ENCODE peak calls at places on chromosomes 7 and 10, in six cellular contexts. I is RWPE1; F is stimulated activated CD4-positive, alpha-beta T cell treated with anti-CD3 and anti-CD28 coated beads, Interleukin-4, amount 100 ng/mL, for 4 hours; A is mesothelial cell of epicardium; R is NCI-H82; L is GM20000. T is an unnamed sample.

GRCh38 chr10:81219758-81220157 is 655.2 kb upstream of the NRG3 start:
- DNase-seq in I (no peak), F (no peak), A (no peak), R (no peak), L (no peak), T (no peak)

GRCh38 chr7:64879097-64879730 is 23.9 kb upstream of the ZNF273 start:
- DNase-seq in I (no peak), F (no peak), A (peak), R (no peak), L (peak), T (no peak)

GRCh38 chr10:34962866-34963265 is 127.3 kb downstream of the CUL2 start:
- DNase-seq in I (no peak), F (no peak), A (no peak), R (no peak), L (no peak), T (no peak)

GRCh38 chr10:88831709-88832108 is 19.9 kb downstream of the ANKRD22 start:
- DNase-seq in I (no peak), F (peak), A (no peak), R (no peak), L (no peak), T (no peak)

GRCh38 chr7:102468416-102469350 is 3.9 kb downstream of the LRWD1 start:
- DNase-seq in I (no peak), F (no peak), A (no peak), R (no peak), L (no peak), T (no peak)

GRCh38 chr7:106369349-106369748 is 84.6 kb upstream of the NAMPT start:
- DNase-seq in I (peak), F (no peak), A (no peak), R (peak), L (no peak), T (no peak)

GRCh38 chr7:127588697-127589482 is 679 bp downstream of the ARF5 start:
- DNase-seq in I (peak), F (peak), A (peak), R (peak), L (peak), T (peak)

GRCh38 chr10:17025444-17026295 is 103.9 kb downstream of the CUBN start:
- DNase-seq in I (peak), F (peak), A (no peak), R (no peak), L (no peak), T (no peak)

GRCh38 chr7:74625446-74625845 is 32.1 kb upstream of the GTF2I start:
- DNase-seq in I (no peak), F (no peak), A (no peak), R (no peak), L (no peak), T (peak)

GRCh38 chr7:46311951-46312350 is 390.9 kb upstream of the IGFBP3 start:
- DNase-seq in I (no peak), F (no peak), A (no peak), R (no peak), L (no peak), T (no peak)

GRCh38 chr10:26534384-26534783 is 96.2 kb downstream of the APBB1IP start:
- DNase-seq in I (no peak), F (no peak), A (no peak), R (peak), L (no peak), T (no peak)

GRCh38 chr10:65231148-65231547 is 1694.7 kb upstream of the LRRTM3 start:
- DNase-seq in I (no peak), F (no peak), A (no peak), R (no peak), L (no peak), T (no peak)

GRCh38 chr7:21548491-21548890 is 5.7 kb downstream of the DNAH11 start:
- DNase-seq in I (no peak), F (no peak), A (no peak), R (no peak), L (no peak), T (no peak)

GRCh38 chr7:44618754-44619153 is 12.3 kb downstream of the OGDH start:
- DNase-seq in I (peak), F (no peak), A (peak), R (no peak), L (no peak), T (peak)

GRCh38 chr7:54904130-54904529 is 114.7 kb upstream of the EGFR start:
- DNase-seq in I (no peak), F (no peak), A (no peak), R (no peak), L (no peak), T (peak)

GRCh38 chr7:7766671-7767070 is 48.3 kb upstream of the RPA3 start:
- DNase-seq in I (no peak), F (no peak), A (no peak), R (no peak), L (no peak), T (no peak)

GRCh38 chr10:70565556-70566514 is 36.7 kb downstream of the PRF1 start:
- DNase-seq in I (no peak), F (no peak), A (no peak), R (no peak), L (no peak), T (no peak)

GRCh38 chr10:124378817-124379510 is 39.8 kb downstream of the OAT start:
- DNase-seq in I (peak), F (no peak), A (no peak), R (no peak), L (no peak), T (no peak)

GRCh38 chr7:159071260-159071659 is 73.4 kb downstream of the VIPR2 start:
- DNase-seq in I (no peak), F (no peak), A (no peak), R (no peak), L (no peak), T (no peak)

GRCh38 chr7:147639037-147639436 is 951.5 kb upstream of the C7orf33 start:
- DNase-seq in I (no peak), F (no peak), A (no peak), R (no peak), L (no peak), T (no peak)

GRCh38 chr7:19772858-19773337 is 519 bp downstream of the TMEM196 start:
- DNase-seq in I (peak), F (no peak), A (peak), R (peak), L (peak), T (peak)

GRCh38 chr7:133529861-133530260 is 277.0 kb downstream of the EXOC4 start:
- DNase-seq in I (no peak), F (no peak), A (no peak), R (peak), L (no peak), T (peak)

GRCh38 chr7:127253289-127254162 is 785 bp upstream of the GRM8 start:
- DNase-seq in I (peak), F (peak), A (peak), R (peak), L (peak), T (peak)

GRCh38 chr10:89029785-89030437 is 39.3 kb downstream of the FAS start:
- DNase-seq in I (peak), F (peak), A (peak), R (peak), L (peak), T (peak)

GRCh38 chr7:74718336-74718735 is 55.5 kb upstream of the NCF1 start:
- DNase-seq in I (no peak), F (no peak), A (no peak), R (no peak), L (no peak), T (no peak)

GRCh38 chr7:134865001-134865845 is 85.8 kb downstream of the CALD1 start:
- DNase-seq in I (no peak), F (peak), A (no peak), R (no peak), L (peak), T (no peak)

GRCh38 chr7:96415293-96415940 is 93.5 kb upstream of the SLC25A13 start:
- DNase-seq in I (no peak), F (no peak), A (no peak), R (peak), L (no peak), T (peak)

GRCh38 chr10:63819753-63820347 is 298.6 kb downstream of the REEP3 start:
- DNase-seq in I (peak), F (no peak), A (peak), R (peak), L (peak), T (peak)

GRCh38 chr10:70513848-70514309 is 35.3 kb downstream of the PALD1 start:
- DNase-seq in I (no peak), F (peak), A (no peak), R (no peak), L (peak), T (no peak)

GRCh38 chr7:5578441-5579024 is 154.9 kb upstream of the TNRC18 start:
- DNase-seq in I (no peak), F (no peak), A (no peak), R (no peak), L (no peak), T (no peak)

GRCh38 chr10:46289209-46289810 is 2.5 kb downstream of the ANTXRL start:
- DNase-seq in I (no peak), F (no peak), A (no peak), R (no peak), L (no peak), T (no peak)

GRCh38 chr7:147911224-147911623 is 679.3 kb upstream of the C7orf33 start:
- DNase-seq in I (no peak), F (no peak), A (no peak), R (no peak), L (no peak), T (peak)

GRCh38 chr7:107744345-107744750 is 406 bp downstream of the CBLL1 start:
- DNase-seq in I (no peak), F (no peak), A (no peak), R (no peak), L (no peak), T (no peak)

GRCh38 chr10:17426263-17426600 is 28.2 kb downstream of the ST8SIA6 start:
- DNase-seq in I (no peak), F (no peak), A (no peak), R (no peak), L (no peak), T (peak)

GRCh38 chr7:137634356-137634755 is 212.4 kb downstream of the DGKI start:
- DNase-seq in I (no peak), F (no peak), A (no peak), R (no peak), L (no peak), T (no peak)

GRCh38 chr7:121547341-121548092 is 151.4 kb upstream of the FAM3C start:
- DNase-seq in I (peak), F (no peak), A (no peak), R (peak), L (peak), T (peak)